ENCODE peak calls at places on chromosomes 16 and 17, in seven cellular contexts. A is CD8-positive, alpha-beta memory T cell; K is HCT116; S is osteoblast; T is cardiac muscle cell; F is thoracic aorta; B is fibroblast of pulmonary artery. R is an unnamed sample.

GRCh38 chr16:25390761-25391160 is 133.1 kb upstream of the ZKSCAN2 start:
- DNase-seq in S (no peak), K (no peak), F (no peak), T (no peak), B (no peak), A (no peak), R (no peak)

GRCh38 chr17:20127660-20128413 is 118.7 kb downstream of the SPECC1 start:
- DNase-seq in F (no peak), S (no peak), B (peak), K (no peak), T (peak), A (no peak), R (peak)

GRCh38 chr17:77466140-77466539 is 325.4 kb downstream of the SEC14L1 start:
- DNase-seq in B (no peak), F (no peak), K (no peak), T (peak), A (no peak), S (no peak), R (no peak)

GRCh38 chr16:88454315-88455057 is 1.4 kb downstream of the ZFPM1 start:
- DNase-seq in A (peak), T (peak), B (no peak), K (no peak), S (peak), F (no peak), R (no peak)

GRCh38 chr16:69069504-69069903 is 35.9 kb upstream of the HAS3 start:
- DNase-seq in K (no peak), F (no peak), T (no peak), S (no peak), B (no peak), A (no peak), R (no peak)

GRCh38 chr16:1224558-1224957 is 510 bp downstream of the TPSG1 start:
- DNase-seq in F (no peak), K (no peak), A (no peak), T (no peak), S (no peak), B (no peak), R (no peak)

GRCh38 chr16:85752511-85753420 is 1.9 kb upstream of the C16orf74 start:
- DNase-seq in S (peak), F (no peak), T (peak), A (no peak), K (no peak), B (peak), R (no peak)

GRCh38 chr16:21167360-21167759 is 8.9 kb downstream of the LDAF1 start:
- DNase-seq in T (no peak), F (no peak), A (no peak), K (peak), B (peak), S (peak), R (peak)

GRCh38 chr16:48720266-48720665 is 110.3 kb upstream of the N4BP1 start:
- DNase-seq in A (no peak), K (no peak), T (peak), S (no peak), F (no peak), B (peak), R (peak)

DNA sequence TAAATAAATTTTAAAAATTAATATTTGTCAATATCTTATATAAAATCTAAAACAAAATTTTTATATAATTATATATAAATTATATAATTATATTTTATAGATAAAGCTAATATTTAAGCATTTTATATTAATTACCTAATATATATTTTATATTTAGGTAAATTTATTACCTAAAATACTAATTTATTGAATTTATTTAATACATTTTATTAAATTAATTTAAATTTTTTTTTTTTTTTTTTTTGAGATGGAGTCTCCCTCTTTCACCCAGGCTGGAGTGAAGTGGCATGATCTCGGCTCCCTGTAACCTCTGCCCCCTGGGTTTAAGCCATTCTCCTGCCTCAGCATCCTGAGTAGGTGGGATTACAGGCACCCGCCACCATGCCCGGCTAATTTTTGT is 22.4 kb downstream of the ATAD5 start:
- DNase-seq in A (no peak), F (no peak), S (no peak), T (no peak), B (no peak), K (no peak), R (no peak)
- H3K4me3 ChIP-seq in A (no peak), F (no peak), S (no peak), T (no peak), B (no peak), K (no peak), R (no peak)

DNA sequence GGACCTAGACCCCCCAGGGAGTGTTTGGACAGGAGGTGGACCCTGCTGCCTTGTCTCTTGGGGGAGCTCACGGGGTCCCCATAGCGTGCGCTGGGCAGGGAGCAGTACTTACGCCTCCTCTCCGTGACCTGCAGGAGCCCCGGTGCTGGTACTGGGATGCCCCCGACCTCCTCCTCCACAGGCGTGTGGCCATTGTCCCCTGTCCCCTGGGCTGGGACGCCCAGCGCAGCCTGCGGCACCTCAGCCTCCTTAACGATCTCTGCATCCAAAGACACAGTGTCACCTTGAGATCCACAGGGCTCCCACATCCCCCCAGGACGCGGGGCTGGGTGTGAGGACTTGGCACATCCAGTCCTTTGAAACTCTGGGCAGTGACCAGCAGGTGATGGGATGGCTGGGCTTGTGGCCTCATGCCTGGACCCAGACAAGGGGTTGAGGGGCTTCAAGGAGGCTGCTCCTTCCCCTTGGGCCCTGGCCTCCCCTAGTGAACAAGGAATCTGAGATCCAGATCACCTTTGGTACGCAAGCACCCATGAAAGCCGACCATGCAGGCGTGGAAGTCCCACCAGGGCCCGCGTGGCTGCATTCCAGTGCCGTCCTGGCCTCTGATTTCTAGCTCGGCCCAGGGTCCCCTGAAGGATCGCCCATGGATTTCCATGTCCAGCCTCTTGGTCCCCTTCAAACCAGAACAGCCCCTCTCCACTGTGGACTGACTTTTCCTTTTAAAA is 9.9 kb downstream of the DBNDD1 start:
- DNase-seq in S (peak), B (no peak), F (no peak), T (no peak), K (no peak), A (no peak), R (no peak)
- H3K4me3 ChIP-seq in S (no peak), B (no peak), F (no peak), T (no peak), K (no peak), A (peak), R (no peak)

DNA sequence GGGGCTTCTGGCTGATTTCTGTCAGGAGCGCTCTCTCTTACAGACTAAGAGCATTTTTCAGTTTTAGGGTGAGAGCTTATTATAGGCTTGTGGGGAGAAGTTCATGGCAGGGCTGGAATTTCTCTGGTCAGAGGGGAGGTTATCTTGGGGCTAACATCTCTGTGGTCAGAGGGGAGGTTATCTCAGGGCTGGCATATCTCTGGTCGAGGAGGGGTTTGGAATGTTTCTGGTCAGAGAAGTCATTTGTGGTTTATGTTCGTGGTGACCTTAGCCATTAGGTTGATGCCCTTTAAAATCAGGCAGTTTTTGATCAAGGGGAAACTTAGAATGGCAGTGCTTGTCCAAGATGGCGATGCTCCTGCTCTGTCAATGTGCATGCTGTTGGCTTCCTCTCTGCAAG is 10.8 kb upstream of the USP31 start:
- DNase-seq in B (no peak), S (no peak), K (no peak), A (no peak), T (no peak), F (no peak), R (no peak)
- H3K4me3 ChIP-seq in B (no peak), S (no peak), K (no peak), A (no peak), T (no peak), F (no peak), R (no peak)

DNA sequence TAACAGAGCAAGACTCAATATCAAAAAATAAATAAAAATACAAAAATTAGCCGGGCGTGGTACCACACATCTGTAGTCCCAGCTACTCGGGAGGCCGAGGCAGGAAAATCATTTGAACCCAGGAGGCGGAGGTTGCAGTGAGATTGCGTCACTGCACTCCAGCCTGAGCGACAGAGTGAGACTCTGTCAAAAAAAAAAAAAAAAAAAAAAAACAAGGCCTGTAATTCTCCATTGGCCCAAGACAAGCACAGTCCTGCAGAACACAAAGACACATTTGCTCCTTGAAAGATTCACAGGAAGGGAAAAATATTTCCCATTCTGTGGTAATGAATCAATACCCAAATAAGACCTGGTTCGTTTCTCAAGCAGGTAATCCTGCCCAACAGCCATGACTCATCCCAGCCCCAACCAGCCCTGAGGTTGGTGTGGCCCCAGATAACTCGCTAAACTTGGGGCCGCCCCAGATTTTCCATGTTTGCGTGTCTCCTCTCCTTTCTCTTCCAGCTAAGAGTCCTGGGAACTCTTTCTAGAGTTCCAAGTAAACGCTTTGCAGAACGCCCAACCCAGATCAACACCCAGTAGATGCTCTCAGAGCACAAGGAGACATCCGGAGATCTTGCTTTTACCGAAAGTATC is 40.3 kb upstream of the SNN start:
- DNase-seq in F (no peak), B (peak), K (peak), T (no peak), A (no peak), S (peak), R (peak)
- H3K4me3 ChIP-seq in F (no peak), B (no peak), K (peak), T (no peak), A (no peak), S (no peak), R (no peak)

GRCh38 chr17:73266796-73267195 is 5.1 kb upstream of the CPSF4L start:
- DNase-seq in A (no peak), B (no peak), K (no peak), F (no peak), T (no peak), S (peak), R (no peak)

GRCh38 chr17:73265646-73266640 is 4.3 kb upstream of the CPSF4L start:
- DNase-seq in F (no peak), K (no peak), B (no peak), T (no peak), S (peak), A (no peak), R (no peak)

GRCh38 chr17:73261952-73262675 is 434 bp upstream of the CPSF4L start:
- DNase-seq in K (no peak), B (no peak), F (no peak), T (no peak), A (no peak), S (peak), R (no peak)

GRCh38 chr17:73261617-73261951 is at the start of gene CPSF4L:
- DNase-seq in F (no peak), S (no peak), T (no peak), K (no peak), A (no peak), B (no peak), R (no peak)

DNA sequence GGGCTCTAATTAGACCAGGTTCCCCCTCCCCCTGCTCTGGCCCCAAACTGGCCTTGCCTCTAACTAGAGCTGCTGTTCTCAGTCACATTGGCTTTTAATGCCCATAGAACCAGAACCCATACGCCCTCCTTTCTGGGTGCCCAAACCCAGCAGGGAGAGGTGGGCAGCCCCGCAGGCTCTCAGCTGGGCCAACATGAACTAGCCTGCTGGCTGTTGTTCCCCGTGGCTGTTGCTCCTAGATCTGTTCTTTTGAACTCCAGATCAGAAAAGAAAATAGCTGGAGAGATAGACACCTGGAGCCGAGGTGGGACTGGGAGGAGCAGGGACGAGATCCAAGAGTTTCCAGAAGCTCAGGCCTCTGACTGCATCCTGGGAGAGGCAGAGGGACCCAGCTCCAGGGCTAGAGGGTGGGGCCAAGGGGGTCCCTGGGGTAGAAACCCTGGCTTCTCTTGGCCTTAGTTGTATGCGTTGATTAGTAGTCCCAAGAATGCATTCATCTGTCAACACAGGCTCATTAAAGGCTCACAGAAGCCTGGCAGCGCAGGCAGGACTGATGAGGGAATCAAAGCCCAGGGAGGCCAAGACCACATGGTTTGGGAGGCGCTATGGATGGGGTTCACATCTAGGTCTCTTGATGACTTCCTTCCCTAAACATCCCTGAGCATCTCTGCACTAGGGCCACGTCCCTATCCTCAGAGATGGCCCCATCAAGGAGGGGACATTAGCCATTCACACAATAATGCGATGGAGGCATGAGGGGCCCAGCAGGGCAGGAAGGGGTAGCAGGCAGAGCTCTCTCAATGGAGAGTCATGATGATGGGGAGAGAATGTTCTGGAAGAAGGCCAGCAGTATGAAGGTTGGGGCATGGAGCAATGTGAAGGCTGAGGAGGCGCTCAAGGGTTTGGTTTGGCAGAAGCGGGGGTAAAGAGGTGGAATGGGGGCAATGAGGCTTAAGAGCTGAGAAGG is 1.3 kb upstream of the CPSF4L start:
- DNase-seq in B (no peak), T (no peak), F (no peak), K (no peak), S (peak), A (no peak), R (no peak)
- H3K4me3 ChIP-seq in B (no peak), T (no peak), F (no peak), K (no peak), S (no peak), A (no peak), R (no peak)

DNA sequence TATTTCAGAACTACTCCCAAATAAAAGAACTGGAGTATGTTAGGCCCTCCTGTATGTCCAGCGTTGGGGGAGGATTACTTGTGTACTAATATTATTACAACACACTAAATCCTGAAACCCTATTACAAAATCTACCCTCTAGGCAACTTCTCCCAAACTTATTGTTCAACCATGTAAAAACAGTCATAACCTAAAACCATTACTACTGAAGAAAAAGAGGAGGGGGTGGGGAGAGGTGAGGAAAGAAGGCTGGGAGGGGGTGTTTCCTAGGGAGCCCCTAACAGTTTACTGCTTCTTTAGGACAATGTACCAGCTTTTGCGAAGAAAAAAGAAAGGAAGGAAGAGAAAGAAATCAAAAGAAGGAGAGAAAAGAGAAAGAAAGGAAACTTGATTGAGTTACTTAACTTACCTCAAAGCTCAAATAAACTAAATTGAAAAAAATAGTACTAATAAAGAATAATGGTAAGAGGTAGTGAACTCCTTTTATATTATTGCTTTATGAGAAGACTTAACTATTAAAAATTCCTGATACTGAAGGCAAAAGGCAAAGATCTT is 2.3 kb downstream of the SALL1 start:
- DNase-seq in B (peak), S (no peak), T (no peak), K (no peak), A (no peak), F (no peak), R (peak)
- H3K4me3 ChIP-seq in B (no peak), S (no peak), T (peak), K (no peak), A (no peak), F (no peak), R (no peak)

DNA sequence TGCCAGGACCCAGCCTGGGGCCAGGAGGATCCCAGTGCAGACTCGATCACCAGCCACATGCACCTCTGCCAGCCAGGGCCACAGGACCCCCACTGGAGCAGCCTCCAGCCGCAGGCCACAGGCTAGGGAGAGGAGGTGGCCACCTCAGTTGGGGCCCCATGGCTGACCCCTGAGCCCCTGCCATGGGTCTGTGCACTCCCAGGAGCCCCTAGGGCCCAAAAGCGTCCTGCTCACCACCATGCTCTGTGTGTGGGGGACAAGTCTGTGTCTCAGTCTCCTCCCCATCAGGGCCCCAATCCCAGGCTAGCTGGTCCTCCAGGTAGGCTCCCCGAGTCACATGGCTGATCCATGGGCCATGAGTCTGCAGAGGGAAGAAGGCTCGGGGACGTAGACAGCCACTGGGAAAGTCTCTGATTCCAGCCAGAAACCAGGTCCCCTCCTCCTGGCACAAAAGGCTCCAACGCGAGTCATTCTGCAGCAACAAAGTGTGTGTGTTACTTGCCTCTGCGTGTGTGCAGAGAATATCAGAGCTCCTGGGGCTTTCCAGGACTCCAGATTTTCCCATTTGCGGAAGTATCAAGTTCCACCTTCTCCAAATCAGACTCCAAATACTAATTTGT is 6.1 kb upstream of the PRSS8 start:
- DNase-seq in K (no peak), B (no peak), A (no peak), F (no peak), T (no peak), S (peak), R (peak)
- H3K4me3 ChIP-seq in K (peak), B (peak), A (peak), F (peak), T (peak), S (peak), R (peak)

R was measured in fibroblast of mammary gland.